ENCODE peak calls at places on chromosomes 5 and 9, in eight cellular contexts. O, V, W, H, Y, K, C and P are unnamed samples.

GRCh38 chr5:30156156-30156555 is 1037.3 kb upstream of the CDH6 start:
- DNase-seq in Y (no peak), K (peak; percentile 94), C (no peak), O (no peak), W (no peak), H (peak; percentile 3), V (no peak), P (peak; percentile 66)

GRCh38 chr5:148739023-148739422 is 84.7 kb upstream of the HTR4 start:
- DNase-seq in H (no peak), W (no peak), C (no peak), O (no peak), V (no peak), K (no peak), Y (no peak), P (no peak)

GRCh38 chr9:117084221-117084620 is 330.6 kb downstream of the ASTN2 start:
- DNase-seq in K (no peak), H (no peak), V (no peak), O (no peak), W (no peak), C (no peak), Y (no peak), P (no peak)

GRCh38 chr9:94014066-94014654 is 59.0 kb upstream of the BARX1 start:
- DNase-seq in O (peak; percentile 24), C (no peak), Y (no peak), V (no peak), W (no peak), H (peak; percentile 55), K (peak; percentile 56), P (peak; percentile 62)

GRCh38 chr5:133189881-133190280 is 138.1 kb downstream of the HSPA4 start:
- DNase-seq in W (no peak), C (no peak), O (no peak), Y (no peak), K (no peak), H (no peak), V (no peak), P (no peak)

GRCh38 chr9:76560481-76560891 is 101.5 kb downstream of the GCNT1 start:
- DNase-seq in W (no peak), K (no peak), Y (no peak), C (no peak), O (peak; percentile 74), H (peak; percentile 73), V (no peak), P (peak; percentile 54)

GRCh38 chr9:18238254-18238653 is 235.7 kb upstream of the ADAMTSL1 start:
- DNase-seq in Y (no peak), O (peak; percentile 78), W (peak; percentile 8), K (peak; percentile 86), C (no peak), H (peak; percentile 76), V (no peak), P (peak; percentile 93)

GRCh38 chr9:95055337-95055850 is 262.1 kb downstream of the FANCC start:
- DNase-seq in K (no peak), V (no peak), O (no peak), Y (no peak), W (no peak), H (no peak), C (no peak), P (no peak)

GRCh38 chr5:132265336-132266030 is 8.0 kb downstream of the PDLIM4 start:
- DNase-seq in H (peak; percentile 96), K (peak; percentile 92), Y (peak; percentile 69), C (peak; percentile 91), V (no peak), W (peak; percentile 81), O (peak; percentile 94), P (peak; percentile 89)

GRCh38 chr5:175889910-175890684 is 18.7 kb downstream of the CPLX2 start:
- DNase-seq in O (no peak), K (peak; percentile 35), Y (no peak), W (no peak), H (no peak), C (peak; percentile 33), V (peak; percentile 53), P (no peak)

GRCh38 chr5:54541823-54542783 is 24.5 kb downstream of the SNX18 start:
- DNase-seq in O (no peak), V (peak; percentile 36), Y (no peak), W (no peak), H (no peak), K (no peak), C (no peak), P (no peak)

GRCh38 chr9:16071400-16071799 is 518.6 kb downstream of the CCDC171 start:
- DNase-seq in H (no peak), Y (no peak), W (no peak), C (no peak), O (no peak), V (no peak), K (no peak), P (no peak)

GRCh38 chr5:139861021-139861888 is 65.6 kb downstream of the PSD2 start:
- DNase-seq in K (no peak), C (no peak), Y (no peak), H (no peak), W (no peak), O (peak; percentile 42), V (no peak), P (no peak)

GRCh38 chr5:172870807-172871431 is 36.9 kb downstream of the ERGIC1 start:
- DNase-seq in W (no peak), Y (peak; percentile 36), O (peak; percentile 80), V (no peak), K (peak; percentile 13), C (no peak), H (no peak), P (no peak)

GRCh38 chr5:96927008-96927407 is 8.9 kb upstream of the LNPEP start:
- DNase-seq in O (no peak), H (no peak), Y (no peak), W (no peak), C (no peak), V (no peak), K (no peak), P (peak; percentile 50)

DNA sequence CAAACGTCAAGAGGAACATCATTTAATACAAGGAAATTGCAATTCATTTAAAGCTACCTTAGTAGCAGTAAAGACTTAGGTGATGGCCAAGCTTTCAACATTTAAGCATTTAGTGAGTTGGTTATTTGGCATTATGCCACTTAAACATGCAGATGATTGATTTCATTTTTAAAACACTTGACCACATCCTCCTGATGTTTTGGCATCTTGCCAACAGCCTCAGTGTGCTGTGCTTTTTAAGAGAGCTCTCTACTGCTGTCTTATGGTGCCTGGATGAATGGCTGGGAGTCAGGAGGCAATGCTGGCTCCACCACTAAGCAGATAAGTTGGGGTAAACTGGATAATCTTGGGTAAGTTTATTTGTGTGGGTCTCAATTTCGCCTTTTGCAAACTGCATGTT is 364.5 kb downstream of the MAN2A1 start:
- DNase-seq in Y (peak; percentile 19), V (peak; percentile 28), K (peak; percentile 82), H (peak; percentile 87), O (peak; percentile 84), C (peak; percentile 66), W (no peak), P (peak; percentile 95)
- TF ChIP-seq CTCF in Y (peak; percentile 13), V (no peak), K (peak; percentile 48), H (peak; percentile 47), O (peak; percentile 33), C (no peak), W (no peak), P (peak; percentile 36)

DNA sequence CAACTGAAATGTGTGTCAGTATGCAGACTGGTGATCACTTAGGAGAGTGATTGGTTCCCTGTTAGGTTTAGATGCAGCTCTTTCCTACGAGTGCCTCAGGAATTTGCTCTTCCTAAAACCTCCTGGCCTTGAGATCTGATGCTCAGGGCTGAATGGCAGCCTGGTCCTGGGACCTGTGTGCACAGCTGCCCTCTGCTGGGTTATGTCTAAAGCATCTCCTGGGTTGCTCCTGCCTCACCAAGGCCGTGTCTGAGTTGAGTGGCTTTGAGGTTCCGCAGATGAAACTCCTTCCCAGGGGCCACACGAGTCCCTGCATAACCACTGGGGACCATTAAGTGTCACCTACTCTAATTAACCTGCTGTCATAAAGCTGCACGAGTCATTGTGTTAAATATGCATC is 59.5 kb downstream of the MVB12B start:
- DNase-seq in C (no peak), V (no peak), Y (no peak), O (no peak), K (peak; percentile 43), H (no peak), W (no peak), P (peak; percentile 28)
- TF ChIP-seq CTCF in C (no peak), V (no peak), Y (no peak), O (peak; percentile 58), K (peak; percentile 61), H (peak; percentile 41), W (peak; percentile 39), P (peak; percentile 16)

GRCh38 chr5:75325242-75325641 is 11.8 kb upstream of the HMGCR start:
- DNase-seq in C (no peak), Y (no peak), O (no peak), V (no peak), W (no peak), H (no peak), K (no peak), P (no peak)
- TF ChIP-seq CTCF in C (no peak), Y (no peak), O (no peak), V (no peak), W (peak; percentile 31), H (no peak), K (peak; percentile 26), P (no peak)

DNA sequence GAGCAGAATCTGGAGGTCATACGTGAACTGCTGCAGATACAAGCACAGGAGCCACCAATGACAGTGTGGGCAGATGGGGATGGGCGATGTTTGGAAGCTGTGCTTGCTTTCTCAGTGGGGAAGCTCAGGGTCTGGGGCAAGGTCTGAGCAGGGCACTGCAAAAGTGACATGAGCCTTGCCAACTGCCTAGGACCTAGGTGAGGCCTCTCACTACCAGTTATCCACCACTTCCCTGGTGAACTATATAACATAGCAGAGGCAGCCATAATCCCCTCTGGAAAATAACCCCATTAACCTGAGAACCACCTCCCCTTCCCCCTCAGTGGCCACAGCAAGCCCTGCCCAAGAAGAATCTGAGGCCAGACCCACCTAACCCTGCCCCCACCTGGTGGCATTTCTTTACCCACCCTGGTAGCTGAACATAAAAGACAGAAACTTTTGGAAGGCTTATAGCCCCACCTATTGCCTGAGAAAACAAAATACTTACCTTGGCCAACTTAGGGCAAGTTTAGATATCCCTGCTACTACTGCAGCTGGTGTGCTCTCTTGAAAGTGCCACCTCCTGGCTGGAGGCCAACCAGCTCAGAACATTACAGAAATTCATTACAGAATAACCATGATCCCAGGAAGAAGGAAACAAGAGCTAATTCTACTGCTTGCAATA is 18.8 kb upstream of the SPEF2 start:
- DNase-seq in V (peak; percentile 38), W (no peak), H (no peak), Y (no peak), K (peak; percentile 39), C (no peak), O (no peak), P (peak; percentile 24)
- TF ChIP-seq CTCF in V (no peak), W (no peak), H (no peak), Y (no peak), K (peak; percentile 54), C (no peak), O (no peak), P (peak; percentile 15)